ENCODE peak calls at places on chromosome 10, in ten cellular contexts. V is Panc1; K is RWPE1; C is A549; J is GM23248; B is PC-9; T is spleen; D is lower lobe of right lung; U is left lung; R is CD4-positive, CD25-positive, alpha-beta regulatory T cell. F is an unnamed sample.

GRCh38 chr10:31999261-31999660 is 57.0 kb downstream of the KIF5B start:
- DNase-seq in V (no peak), K (peak), C (no peak), J (no peak), B (no peak), T (no peak), D (no peak), U (no peak), R (no peak), F (no peak)

GRCh38 chr10:80429521-80429966 is 21.2 kb downstream of the PRXL2A start:
- DNase-seq in V (no peak), K (peak), C (peak), J (peak), B (peak), T (no peak), D (peak), U (peak), R (no peak), F (peak)

GRCh38 chr10:71749396-71749795 is 23.9 kb downstream of the VSIR start:
- DNase-seq in V (no peak), K (no peak), C (no peak), J (no peak), B (no peak), T (peak), D (no peak), U (no peak), R (no peak), F (no peak)

GRCh38 chr10:78451592-78451991 is 417.9 kb downstream of the RPS24 start:
- DNase-seq in V (no peak), K (no peak), C (no peak), J (no peak), B (no peak), T (peak), D (no peak), U (no peak), R (no peak), F (no peak)

GRCh38 chr10:31586708-31587107 is 267.7 kb downstream of the ZEB1 start:
- DNase-seq in V (no peak), K (no peak), C (no peak), J (no peak), B (no peak), T (peak), D (peak), U (no peak), R (no peak), F (no peak)

GRCh38 chr10:1576467-1577259 is 160.7 kb downstream of the ADARB2 start:
- DNase-seq in V (no peak), K (no peak), C (no peak), J (no peak), B (no peak), T (peak), D (no peak), U (no peak), R (no peak), F (no peak)

GRCh38 chr10:12195281-12195602 is 449 bp downstream of the NUDT5 start:
- DNase-seq in V (no peak), K (peak), C (no peak), J (no peak), B (no peak), T (no peak), D (no peak), U (no peak), R (no peak), F (no peak)

GRCh38 chr10:101441539-101442455 is 87.8 kb downstream of the BTRC start:
- DNase-seq in V (peak), K (peak), C (peak), J (peak), B (peak), T (no peak), D (no peak), U (no peak), R (no peak), F (peak)

GRCh38 chr10:42827201-42827600 is 44.6 kb downstream of the BMS1 start:
- DNase-seq in V (no peak), K (no peak), C (no peak), J (no peak), B (no peak), T (no peak), D (no peak), U (no peak), R (no peak), F (no peak)

GRCh38 chr10:48608279-48608681 is 3.4 kb upstream of the ARHGAP22 start:
- DNase-seq in V (peak), K (peak), C (peak), J (peak), B (peak), T (no peak), D (no peak), U (no peak), R (no peak), F (no peak)

GRCh38 chr10:76184647-76185046 is 753.2 kb downstream of the LRMDA start:
- DNase-seq in V (no peak), K (no peak), C (no peak), J (no peak), B (no peak), T (no peak), D (no peak), U (no peak), R (no peak), F (no peak)

GRCh38 chr10:80273523-80274170 is 15.8 kb downstream of the MAT1A start:
- DNase-seq in V (no peak), K (no peak), C (no peak), J (no peak), B (no peak), T (no peak), D (no peak), U (no peak), R (no peak), F (no peak)

GRCh38 chr10:75475470-75476182 is 44.2 kb downstream of the LRMDA start:
- DNase-seq in V (no peak), K (no peak), C (no peak), J (peak), B (no peak), T (no peak), D (no peak), U (no peak), R (no peak), F (no peak)

GRCh38 chr10:28054211-28054888 is 55.5 kb upstream of the ODAD2 start:
- DNase-seq in V (no peak), K (peak), C (no peak), J (peak), B (no peak), T (no peak), D (no peak), U (no peak), R (no peak), F (peak)

GRCh38 chr10:59877191-59877671 is 29.1 kb downstream of the CCDC6 start:
- DNase-seq in V (no peak), K (no peak), C (no peak), J (peak), B (no peak), T (no peak), D (no peak), U (no peak), R (no peak), F (no peak)
- H3K27ac ChIP-seq in V (no peak), K (no peak), C (no peak), J (peak), B (no peak), T (no peak), D (no peak), U (no peak), R (no peak), F (peak)

GRCh38 chr10:3425261-3425660 is 252.7 kb upstream of the PITRM1 start:
- DNase-seq in V (no peak), K (no peak), C (no peak), J (peak), B (no peak), T (no peak), D (no peak), U (no peak), R (no peak), F (no peak)

GRCh38 chr10:3426190-3426845 is 253.7 kb upstream of the PITRM1 start:
- DNase-seq in V (no peak), K (peak), C (peak), J (peak), B (peak), T (no peak), D (no peak), U (no peak), R (no peak), F (peak)

GRCh38 chr10:3427846-3428442 is 255.4 kb upstream of the PITRM1 start:
- DNase-seq in V (no peak), K (no peak), C (no peak), J (no peak), B (no peak), T (no peak), D (no peak), U (no peak), R (no peak), F (no peak)

GRCh38 chr10:3425713-3426112 is 253.1 kb upstream of the PITRM1 start:
- DNase-seq in V (no peak), K (no peak), C (no peak), J (no peak), B (no peak), T (no peak), D (no peak), U (no peak), R (no peak), F (no peak)

GRCh38 chr10:3427316-3427715 is 254.7 kb upstream of the PITRM1 start:
- DNase-seq in V (no peak), K (no peak), C (no peak), J (peak), B (no peak), T (no peak), D (no peak), U (no peak), R (no peak), F (no peak)
- H3K27ac ChIP-seq in V (no peak), K (no peak), C (no peak), J (no peak), B (peak), T (no peak), D (no peak), U (no peak), R (no peak), F (no peak)

GRCh38 chr10:117894339-117894738 is 152.4 kb downstream of the RAB11FIP2 start:
- DNase-seq in V (no peak), K (no peak), C (no peak), J (no peak), B (no peak), T (no peak), D (no peak), U (no peak), R (no peak), F (no peak)
- H3K27ac ChIP-seq in V (no peak), K (no peak), C (no peak), J (no peak), B (no peak), T (no peak), D (no peak), U (no peak), R (no peak), F (no peak)

GRCh38 chr10:127565583-127565982 is 16.5 kb downstream of the NPS start:
- DNase-seq in V (no peak), K (no peak), C (no peak), J (no peak), B (no peak), T (no peak), D (no peak), U (no peak), R (no peak), F (no peak)

GRCh38 chr10:127569210-127569609 is 20.1 kb downstream of the NPS start:
- DNase-seq in V (no peak), K (no peak), C (no peak), J (no peak), B (no peak), T (no peak), D (no peak), U (no peak), R (no peak), F (no peak)

GRCh38 chr10:127576011-127576410 is 26.9 kb downstream of the NPS start:
- DNase-seq in V (no peak), K (no peak), C (no peak), J (no peak), B (no peak), T (no peak), D (no peak), U (no peak), R (no peak), F (no peak)

GRCh38 chr10:127564644-127565043 is 15.5 kb downstream of the NPS start:
- DNase-seq in V (no peak), K (no peak), C (no peak), J (no peak), B (no peak), T (no peak), D (no peak), U (no peak), R (no peak), F (no peak)

GRCh38 chr10:127570036-127570435 is 20.9 kb downstream of the NPS start:
- DNase-seq in V (no peak), K (no peak), C (no peak), J (peak), B (no peak), T (no peak), D (no peak), U (no peak), R (no peak), F (no peak)
- H3K27ac ChIP-seq in V (no peak), K (no peak), C (no peak), J (no peak), B (no peak), T (no peak), D (no peak), U (no peak), R (no peak), F (no peak)

GRCh38 chr10:69211104-69211503 is 9.0 kb upstream of the HKDC1 start:
- DNase-seq in V (no peak), K (no peak), C (no peak), J (no peak), B (no peak), T (no peak), D (no peak), U (no peak), R (no peak), F (no peak)
- H3K27ac ChIP-seq in V (no peak), K (no peak), C (no peak), J (no peak), B (no peak), T (no peak), D (no peak), U (no peak), R (no peak), F (no peak)

GRCh38 chr10:49689882-49690510 is 10.5 kb downstream of the C10orf53 start:
- DNase-seq in V (no peak), K (no peak), C (no peak), J (no peak), B (no peak), T (no peak), D (no peak), U (no peak), R (no peak), F (no peak)
- H3K27ac ChIP-seq in V (no peak), K (no peak), C (no peak), J (no peak), B (no peak), T (no peak), D (no peak), U (no peak), R (no peak), F (no peak)

GRCh38 chr10:119614686-119615085 is 17.9 kb upstream of the TIAL1 start:
- DNase-seq in V (no peak), K (no peak), C (no peak), J (no peak), B (no peak), T (peak), D (no peak), U (no peak), R (no peak), F (no peak)

GRCh38 chr10:119608316-119609155 is 11.8 kb upstream of the TIAL1 start:
- DNase-seq in V (no peak), K (peak), C (peak), J (peak), B (peak), T (peak), D (peak), U (peak), R (no peak), F (no peak)

GRCh38 chr10:119616879-119617580 is 20.3 kb upstream of the TIAL1 start:
- DNase-seq in V (no peak), K (no peak), C (peak), J (peak), B (no peak), T (peak), D (no peak), U (no peak), R (no peak), F (no peak)

GRCh38 chr10:119611433-119611832 is 14.7 kb upstream of the TIAL1 start:
- DNase-seq in V (no peak), K (no peak), C (no peak), J (no peak), B (no peak), T (no peak), D (no peak), U (no peak), R (no peak), F (no peak)
- H3K27ac ChIP-seq in V (no peak), K (no peak), C (no peak), J (no peak), B (no peak), T (no peak), D (no peak), U (no peak), R (no peak), F (no peak)